ENCODE peak calls at places on chromosomes 13 and 19, in eight cellular contexts. G is omental fat pad; B is brain microvascular endothelial cell; M is AG10803; Z is astrocyte of the cerebellum; K is choroid plexus epithelial cell; U is CD4-positive, alpha-beta T cell; L is activated B cell treated with CpG ODN at 0.5 μM for 24 hours. E is an unnamed sample.

GRCh38 chr19:4800591-4801081 is 9.1 kb downstream of the FEM1A start:
- DNase-seq in G (no peak), B (no peak), M (no peak), Z (no peak), K (no peak), U (no peak), L (no peak), E (no peak)

GRCh38 chr19:10353793-10354391 is 14.5 kb upstream of the ICAM3 start:
- DNase-seq in G (no peak), B (peak), M (no peak), Z (no peak), K (peak), U (no peak), L (no peak), E (peak)

GRCh38 chr19:898663-899062 is 5.4 kb downstream of the RNU6-9 start:
- DNase-seq in G (no peak), B (no peak), M (no peak), Z (no peak), K (no peak), U (no peak), L (no peak), E (no peak)

GRCh38 chr13:73715114-73715909 is 418.9 kb downstream of the KLF12 start:
- DNase-seq in G (no peak), B (no peak), M (no peak), Z (no peak), K (no peak), U (peak), L (no peak), E (no peak)

GRCh38 chr13:33751151-33751550 is 66.8 kb upstream of the RFC3 start:
- DNase-seq in G (no peak), B (peak), M (peak), Z (no peak), K (peak), U (no peak), L (no peak), E (no peak)

GRCh38 chr13:70357031-70357430 is 248.8 kb upstream of the KLHL1 start:
- DNase-seq in G (no peak), B (no peak), M (no peak), Z (no peak), K (no peak), U (no peak), L (no peak), E (no peak)

GRCh38 chr19:15466851-15467733 is 2.7 kb upstream of the RASAL3 start:
- DNase-seq in G (no peak), B (peak), M (peak), Z (no peak), K (peak), U (peak), L (no peak), E (no peak)

GRCh38 chr13:24923305-24923640 is 159.3 kb downstream of the RNF17 start:
- DNase-seq in G (no peak), B (peak), M (peak), Z (peak), K (peak), U (no peak), L (no peak), E (no peak)

GRCh38 chr13:27665333-27665732 is 43.6 kb downstream of the POLR1D start:
- DNase-seq in G (no peak), B (no peak), M (peak), Z (no peak), K (peak), U (no peak), L (no peak), E (no peak)

GRCh38 chr13:110713642-110713952 is at the start of gene ING1:
- DNase-seq in G (no peak), B (no peak), M (no peak), Z (no peak), K (no peak), U (no peak), L (no peak), E (no peak)

GRCh38 chr13:110715395-110716234 is 2.1 kb downstream of the ING1 start:
- DNase-seq in G (peak), B (peak), M (peak), Z (peak), K (peak), U (peak), L (peak), E (peak)

GRCh38 chr13:110713981-110714797 is 689 bp downstream of the ING1 start:
- DNase-seq in G (no peak), B (peak), M (no peak), Z (no peak), K (peak), U (peak), L (peak), E (peak)

GRCh38 chr13:110716235-110716505 is 2.7 kb downstream of the ING1 start:
- DNase-seq in G (no peak), B (peak), M (no peak), Z (no peak), K (peak), U (no peak), L (no peak), E (no peak)

DNA sequence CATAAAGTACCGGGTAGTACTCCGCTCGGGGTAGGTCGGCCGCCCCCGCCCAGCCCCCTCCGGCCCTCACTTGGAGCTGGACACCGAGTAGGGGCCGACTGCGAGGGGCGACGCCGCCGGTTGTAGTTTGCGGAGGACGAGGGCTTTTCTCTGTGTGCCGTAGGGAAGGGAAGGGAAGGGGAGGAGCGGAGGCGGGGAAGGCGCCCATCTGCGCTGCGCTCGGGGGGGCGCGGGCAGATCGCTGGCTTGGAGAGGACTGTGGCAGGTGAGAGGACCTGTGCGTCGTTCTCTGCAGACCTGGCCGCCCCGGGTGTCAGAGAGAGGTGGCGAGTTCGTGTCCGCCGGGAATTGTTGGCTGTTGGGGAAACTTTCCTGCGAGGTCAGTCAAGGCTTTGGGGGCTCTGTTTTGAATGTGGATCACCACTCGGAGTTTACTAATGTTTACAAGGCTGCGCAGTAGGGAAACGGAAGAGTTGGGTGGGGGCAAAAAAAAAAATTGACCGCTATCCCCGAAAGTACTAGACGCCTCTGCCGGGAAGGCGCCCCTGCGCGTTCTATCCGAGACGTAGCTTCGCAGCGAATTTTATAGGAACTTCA is 1.4 kb downstream of the ING1 start:
- DNase-seq in G (peak), B (peak), M (no peak), Z (no peak), K (peak), U (no peak), L (peak), E (peak)
- TF ChIP-seq CTCF in G (no peak), B (peak), M (no peak), Z (no peak), K (peak), U (no peak), L (no peak), E (no peak)

GRCh38 chr13:96963786-96964475 is 30.3 kb downstream of the OXGR1 start:
- DNase-seq in G (no peak), B (no peak), M (no peak), Z (no peak), K (peak), U (no peak), L (no peak), E (no peak)

GRCh38 chr13:96968027-96968426 is 26.2 kb downstream of the OXGR1 start:
- DNase-seq in G (no peak), B (no peak), M (no peak), Z (no peak), K (peak), U (no peak), L (no peak), E (no peak)

GRCh38 chr13:96966415-96967102 is 27.7 kb downstream of the OXGR1 start:
- DNase-seq in G (no peak), B (no peak), M (no peak), Z (no peak), K (no peak), U (no peak), L (no peak), E (no peak)

DNA sequence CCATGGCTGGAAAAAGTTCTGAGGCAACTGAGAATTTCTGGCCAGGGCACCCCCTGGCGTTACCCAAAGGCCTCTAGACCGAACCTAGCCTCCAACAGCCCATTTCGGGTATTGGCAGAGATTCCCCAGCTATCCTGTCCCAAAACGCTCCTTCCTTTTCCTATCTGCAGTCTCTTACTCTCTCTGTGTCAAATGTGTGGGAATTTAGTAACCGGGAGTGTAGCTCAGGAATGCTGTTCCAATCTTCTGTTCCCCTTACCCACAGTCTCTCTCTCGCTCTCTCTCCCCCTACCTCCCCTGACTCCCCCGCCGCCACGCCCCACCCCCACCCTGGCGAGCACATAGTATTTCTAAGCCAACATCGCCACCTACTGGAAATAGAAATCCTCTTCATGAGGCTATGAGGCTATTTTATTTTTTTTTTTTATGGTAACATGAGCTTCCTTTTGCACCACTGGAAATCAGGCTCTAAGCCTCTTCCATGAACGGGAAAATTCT is 27.0 kb downstream of the OXGR1 start:
- DNase-seq in G (no peak), B (no peak), M (no peak), Z (no peak), K (peak), U (no peak), L (no peak), E (no peak)
- TF ChIP-seq CTCF in G (no peak), B (no peak), M (no peak), Z (no peak), K (no peak), U (no peak), L (no peak), E (no peak)

DNA sequence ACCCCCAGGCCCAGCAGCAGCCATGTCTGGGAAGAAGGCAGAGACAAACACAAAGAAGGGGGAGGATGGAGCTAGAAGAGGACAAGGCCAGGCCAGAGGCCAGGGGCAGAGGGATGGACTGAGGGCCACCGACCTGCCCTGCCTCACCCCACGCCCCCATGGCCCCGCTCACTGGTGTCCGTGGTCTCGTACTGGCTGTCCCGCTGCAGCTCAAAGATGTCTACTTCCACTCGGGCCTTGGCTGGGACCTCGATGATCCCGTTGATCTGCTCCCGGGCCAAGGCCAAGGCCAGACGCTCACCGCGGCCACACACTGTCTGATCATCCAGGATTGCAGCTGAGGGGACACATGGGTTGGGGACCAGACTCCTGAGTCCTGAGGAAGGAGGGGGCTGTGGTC is 5.0 kb downstream of the GRIK5 start:
- DNase-seq in G (no peak), B (no peak), M (no peak), Z (no peak), K (no peak), U (no peak), L (no peak), E (no peak)
- TF ChIP-seq CTCF in G (no peak), B (no peak), M (no peak), Z (no peak), K (no peak), U (no peak), L (no peak), E (no peak)

GRCh38 chr19:41027273-41027967 is 36.3 kb downstream of the CYP2B6 start:
- DNase-seq in G (no peak), B (no peak), M (no peak), Z (no peak), K (no peak), U (no peak), L (no peak), E (no peak)

GRCh38 chr19:41023193-41023592 is 32.1 kb downstream of the CYP2B6 start:
- DNase-seq in G (no peak), B (no peak), M (no peak), Z (no peak), K (no peak), U (no peak), L (no peak), E (no peak)

GRCh38 chr19:41025411-41025810 is 34.3 kb downstream of the CYP2B6 start:
- DNase-seq in G (no peak), B (no peak), M (no peak), Z (no peak), K (no peak), U (no peak), L (no peak), E (no peak)

GRCh38 chr19:41029524-41030432 is 38.7 kb downstream of the CYP2B6 start:
- DNase-seq in G (no peak), B (no peak), M (no peak), Z (no peak), K (no peak), U (no peak), L (no peak), E (no peak)

GRCh38 chr19:41025871-41026270 is 34.8 kb downstream of the CYP2B6 start:
- DNase-seq in G (no peak), B (no peak), M (no peak), Z (no peak), K (no peak), U (no peak), L (no peak), E (no peak)
- TF ChIP-seq CTCF in G (no peak), B (no peak), M (no peak), Z (no peak), K (no peak), U (no peak), L (no peak), E (no peak)

GRCh38 chr19:45584332-45585157 is at the start of gene OPA3:
- DNase-seq in G (peak), B (peak), M (peak), Z (peak), K (peak), U (peak), L (peak), E (peak)
- TF ChIP-seq CTCF in G (no peak), B (no peak), M (no peak), Z (no peak), K (no peak), U (no peak), L (no peak), E (peak)

GRCh38 chr13:113035209-113035800 is 66.3 kb downstream of the MCF2L start:
- DNase-seq in G (no peak), B (no peak), M (no peak), Z (no peak), K (no peak), U (no peak), L (no peak), E (no peak)

GRCh38 chr13:113033498-113033897 is 64.5 kb downstream of the MCF2L start:
- DNase-seq in G (no peak), B (no peak), M (no peak), Z (no peak), K (no peak), U (no peak), L (no peak), E (no peak)

GRCh38 chr13:113036401-113036800 is 67.4 kb downstream of the MCF2L start:
- DNase-seq in G (no peak), B (no peak), M (no peak), Z (no peak), K (no peak), U (no peak), L (no peak), E (no peak)

GRCh38 chr13:113033054-113033453 is 64.0 kb downstream of the MCF2L start:
- DNase-seq in G (no peak), B (no peak), M (no peak), Z (no peak), K (no peak), U (no peak), L (no peak), E (no peak)

GRCh38 chr13:113034451-113035208 is 65.6 kb downstream of the MCF2L start:
- DNase-seq in G (no peak), B (peak), M (peak), Z (peak), K (peak), U (no peak), L (no peak), E (no peak)
- TF ChIP-seq CTCF in G (no peak), B (peak), M (peak), Z (peak), K (peak), U (no peak), L (no peak), E (peak)

GRCh38 chr13:106143392-106143791 is 392.1 kb downstream of the EFNB2 start:
- DNase-seq in G (no peak), B (no peak), M (peak), Z (peak), K (peak), U (no peak), L (no peak), E (no peak)

GRCh38 chr13:106145070-106145469 is 390.4 kb downstream of the EFNB2 start:
- DNase-seq in G (no peak), B (no peak), M (no peak), Z (no peak), K (no peak), U (no peak), L (no peak), E (no peak)

GRCh38 chr13:106151056-106151699 is 384.3 kb downstream of the EFNB2 start:
- DNase-seq in G (no peak), B (peak), M (peak), Z (peak), K (peak), U (no peak), L (no peak), E (no peak)

GRCh38 chr13:106143930-106144709 is 391.3 kb downstream of the EFNB2 start:
- DNase-seq in G (no peak), B (no peak), M (no peak), Z (no peak), K (peak), U (no peak), L (no peak), E (no peak)

GRCh38 chr13:106145997-106146864 is 389.2 kb downstream of the EFNB2 start:
- DNase-seq in G (no peak), B (no peak), M (no peak), Z (no peak), K (no peak), U (no peak), L (no peak), E (no peak)
- TF ChIP-seq CTCF in G (no peak), B (peak), M (no peak), Z (no peak), K (peak), U (no peak), L (no peak), E (peak)

E was measured in progenitor cell of endocrine pancreas.